ENCODE peak calls at places on chromosomes 13 and 19, in four cellular contexts. One of them, this sample, is unnamed.

GRCh38 chr13:49441846-49442245 is 2.0 kb downstream of the CAB39L start:
- DNase-seq in iPS DF 6.9: no peak
- DNase-seq in uterus: no peak
- DNase-seq in CD8-positive, alpha-beta memory T cell: no peak
- DNase-seq in this sample: no peak

GRCh38 chr13:114071991-114072390 is 60.4 kb downstream of the RASA3 start:
- DNase-seq in iPS DF 6.9: no peak
- DNase-seq in uterus: no peak
- DNase-seq in CD8-positive, alpha-beta memory T cell: peak; percentile 10
- DNase-seq in this sample: peak; percentile 33

GRCh38 chr19:34126966-34127365 is 45.3 kb upstream of the LSM14A start:
- DNase-seq in iPS DF 6.9: no peak
- DNase-seq in uterus: no peak
- DNase-seq in CD8-positive, alpha-beta memory T cell: no peak
- DNase-seq in this sample: no peak

GRCh38 chr19:51687791-51688664 is 5.1 kb upstream of the SPACA6 start:
- DNase-seq in iPS DF 6.9: peak; percentile 25
- DNase-seq in uterus: peak; percentile 68
- DNase-seq in CD8-positive, alpha-beta memory T cell: no peak
- DNase-seq in this sample: peak; percentile 83

GRCh38 chr19:20247016-20247683 is 80.1 kb downstream of the ZNF486 start:
- DNase-seq in iPS DF 6.9: no peak
- DNase-seq in uterus: peak; percentile 48
- DNase-seq in CD8-positive, alpha-beta memory T cell: no peak
- DNase-seq in this sample: no peak

GRCh38 chr19:13859361-13859880 is 17.5 kb upstream of the NANOS3 start:
- DNase-seq in iPS DF 6.9: no peak
- DNase-seq in uterus: no peak
- DNase-seq in CD8-positive, alpha-beta memory T cell: no peak
- DNase-seq in this sample: no peak

GRCh38 chr19:34269968-34270621 is 15.7 kb downstream of the GARRE1 start:
- DNase-seq in iPS DF 6.9: no peak
- DNase-seq in uterus: peak; percentile 24
- DNase-seq in CD8-positive, alpha-beta memory T cell: peak; percentile 81
- DNase-seq in this sample: peak; percentile 78

GRCh38 chr13:90003566-90003965 is 1343.9 kb upstream of the MIR17HG start:
- DNase-seq in iPS DF 6.9: no peak
- DNase-seq in uterus: no peak
- DNase-seq in CD8-positive, alpha-beta memory T cell: no peak
- DNase-seq in this sample: no peak

GRCh38 chr19:271856-272255 is 19.3 kb downstream of the PLPP2 start:
- DNase-seq in iPS DF 6.9: no peak
- DNase-seq in uterus: no peak
- DNase-seq in CD8-positive, alpha-beta memory T cell: no peak
- DNase-seq in this sample: no peak

GRCh38 chr19:47609885-47610545 is 1.1 kb downstream of the BICRA start:
- DNase-seq in iPS DF 6.9: no peak
- DNase-seq in uterus: peak; percentile 40
- DNase-seq in CD8-positive, alpha-beta memory T cell: peak; percentile 68
- DNase-seq in this sample: peak; percentile 50

GRCh38 chr13:73722120-73722519 is 412.1 kb downstream of the KLF12 start:
- DNase-seq in iPS DF 6.9: no peak
- DNase-seq in uterus: no peak
- DNase-seq in CD8-positive, alpha-beta memory T cell: no peak
- DNase-seq in this sample: no peak

GRCh38 chr19:51694318-51695085 is 1.4 kb downstream of the SPACA6 start:
- DNase-seq in iPS DF 6.9: no peak
- DNase-seq in uterus: no peak
- DNase-seq in CD8-positive, alpha-beta memory T cell: no peak
- DNase-seq in this sample: no peak

GRCh38 chr13:101399365-101399764 is 16.9 kb downstream of the NALCN start:
- DNase-seq in iPS DF 6.9: no peak
- DNase-seq in uterus: no peak
- DNase-seq in CD8-positive, alpha-beta memory T cell: no peak
- DNase-seq in this sample: no peak

GRCh38 chr13:66154981-66155380 is 1075.2 kb downstream of the PCDH9 start:
- DNase-seq in iPS DF 6.9: no peak
- DNase-seq in uterus: no peak
- DNase-seq in CD8-positive, alpha-beta memory T cell: no peak
- DNase-seq in this sample: no peak

GRCh38 chr19:15223649-15224371 is 8.4 kb downstream of the EPHX3 start:
- DNase-seq in iPS DF 6.9: no peak
- DNase-seq in uterus: peak; percentile 29
- DNase-seq in CD8-positive, alpha-beta memory T cell: no peak
- DNase-seq in this sample: peak; percentile 57

GRCh38 chr13:111304041-111304544 is 16.3 kb upstream of the TEX29 start:
- DNase-seq in iPS DF 6.9: no peak
- DNase-seq in uterus: no peak
- DNase-seq in CD8-positive, alpha-beta memory T cell: no peak
- DNase-seq in this sample: no peak

GRCh38 chr13:20714563-20715339 is 11.3 kb downstream of the IL17D start:
- DNase-seq in iPS DF 6.9: no peak
- DNase-seq in uterus: peak; percentile 44
- DNase-seq in CD8-positive, alpha-beta memory T cell: no peak
- DNase-seq in this sample: peak; percentile 75

GRCh38 chr19:18392936-18393335 is 4.5 kb downstream of the LRRC25 start:
- DNase-seq in iPS DF 6.9: no peak
- DNase-seq in uterus: no peak
- DNase-seq in CD8-positive, alpha-beta memory T cell: no peak
- DNase-seq in this sample: no peak

GRCh38 chr13:101449971-101450748 is 2.3 kb upstream of the ITGBL1 start:
- DNase-seq in iPS DF 6.9: no peak
- DNase-seq in uterus: no peak
- DNase-seq in CD8-positive, alpha-beta memory T cell: no peak
- DNase-seq in this sample: no peak

GRCh38 chr13:77928909-77929308 is 10.3 kb upstream of the EDNRB start:
- DNase-seq in iPS DF 6.9: no peak
- DNase-seq in uterus: no peak
- DNase-seq in CD8-positive, alpha-beta memory T cell: no peak
- DNase-seq in this sample: no peak

GRCh38 chr19:47507924-47508553 is 6.8 kb downstream of the NAPA start:
- DNase-seq in iPS DF 6.9: no peak
- DNase-seq in uterus: no peak
- DNase-seq in CD8-positive, alpha-beta memory T cell: no peak
- DNase-seq in this sample: no peak

GRCh38 chr13:110448230-110448629 is 113.3 kb downstream of the RAB20 start:
- DNase-seq in iPS DF 6.9: no peak
- DNase-seq in uterus: peak; percentile 6
- DNase-seq in CD8-positive, alpha-beta memory T cell: no peak
- DNase-seq in this sample: no peak

GRCh38 chr13:106455777-106456176 is 79.7 kb downstream of the EFNB2 start:
- DNase-seq in iPS DF 6.9: no peak
- DNase-seq in uterus: no peak
- DNase-seq in CD8-positive, alpha-beta memory T cell: no peak
- DNase-seq in this sample: no peak

GRCh38 chr13:98576215-98576945 is 527 bp downstream of the STK24 start:
- DNase-seq in iPS DF 6.9: no peak
- DNase-seq in uterus: peak; percentile 61
- DNase-seq in CD8-positive, alpha-beta memory T cell: peak; percentile 66
- DNase-seq in this sample: peak; percentile 74

GRCh38 chr13:32262165-32262564 is 53.0 kb downstream of the ZAR1L start:
- DNase-seq in iPS DF 6.9: no peak
- DNase-seq in uterus: no peak
- DNase-seq in CD8-positive, alpha-beta memory T cell: no peak
- DNase-seq in this sample: no peak

GRCh38 chr19:29837448-29837961 is 25.7 kb downstream of the CCNE1 start:
- DNase-seq in iPS DF 6.9: no peak
- DNase-seq in uterus: no peak
- DNase-seq in CD8-positive, alpha-beta memory T cell: no peak
- DNase-seq in this sample: no peak

GRCh38 chr13:77065456-77066147 is 38.6 kb upstream of the FBXL3 start:
- DNase-seq in iPS DF 6.9: no peak
- DNase-seq in uterus: no peak
- DNase-seq in CD8-positive, alpha-beta memory T cell: no peak
- DNase-seq in this sample: no peak

GRCh38 chr13:46121597-46122163 is 16.8 kb upstream of the CPB2 start:
- DNase-seq in iPS DF 6.9: no peak
- DNase-seq in uterus: no peak
- DNase-seq in CD8-positive, alpha-beta memory T cell: no peak
- DNase-seq in this sample: no peak

GRCh38 chr19:18414504-18415176 is 4.6 kb upstream of the SSBP4 start:
- DNase-seq in iPS DF 6.9: no peak
- DNase-seq in uterus: peak; percentile 55
- DNase-seq in CD8-positive, alpha-beta memory T cell: peak; percentile 51
- DNase-seq in this sample: peak; percentile 33

GRCh38 chr19:4379383-4380253 is 20.7 kb downstream of the SH3GL1 start:
- DNase-seq in iPS DF 6.9: no peak
- DNase-seq in uterus: no peak
- DNase-seq in CD8-positive, alpha-beta memory T cell: no peak
- DNase-seq in this sample: no peak

GRCh38 chr13:76944457-76944856 is 3.9 kb upstream of the ACOD1 start:
- DNase-seq in iPS DF 6.9: no peak
- DNase-seq in uterus: no peak
- DNase-seq in CD8-positive, alpha-beta memory T cell: no peak
- DNase-seq in this sample: no peak

GRCh38 chr13:106468948-106469590 is 66.4 kb downstream of the EFNB2 start:
- DNase-seq in iPS DF 6.9: no peak
- DNase-seq in uterus: no peak
- DNase-seq in CD8-positive, alpha-beta memory T cell: no peak
- DNase-seq in this sample: no peak

GRCh38 chr13:44463759-44464158 is 90.1 kb downstream of the SERP2 start:
- DNase-seq in iPS DF 6.9: no peak
- DNase-seq in uterus: no peak
- DNase-seq in CD8-positive, alpha-beta memory T cell: no peak
- DNase-seq in this sample: no peak

GRCh38 chr13:100611678-100612492 is 23.3 kb upstream of the GGACT start:
- DNase-seq in iPS DF 6.9: no peak
- DNase-seq in uterus: no peak
- DNase-seq in CD8-positive, alpha-beta memory T cell: peak; percentile 50
- DNase-seq in this sample: no peak

GRCh38 chr19:8163781-8164180 is 14.4 kb upstream of the FBN3 start:
- DNase-seq in iPS DF 6.9: no peak
- DNase-seq in uterus: no peak
- DNase-seq in CD8-positive, alpha-beta memory T cell: no peak
- DNase-seq in this sample: no peak

GRCh38 chr13:48412100-48412556 is 785 bp downstream of the LPAR6 start:
- DNase-seq in iPS DF 6.9: no peak
- DNase-seq in uterus: no peak
- DNase-seq in CD8-positive, alpha-beta memory T cell: no peak
- DNase-seq in this sample: no peak

GRCh38 chr19:47494729-47495128 is 10.7 kb upstream of the KPTN start:
- DNase-seq in iPS DF 6.9: no peak
- DNase-seq in uterus: no peak
- DNase-seq in CD8-positive, alpha-beta memory T cell: no peak
- DNase-seq in this sample: peak; percentile 46

GRCh38 chr19:6739390-6739883 is at the start of gene TRIP10:
- DNase-seq in iPS DF 6.9: no peak
- DNase-seq in uterus: peak; percentile 89
- DNase-seq in CD8-positive, alpha-beta memory T cell: peak; percentile 87
- DNase-seq in this sample: peak; percentile 95

GRCh38 chr13:102724923-102725322 is 30.1 kb upstream of the METTL21C start:
- DNase-seq in iPS DF 6.9: no peak
- DNase-seq in uterus: no peak
- DNase-seq in CD8-positive, alpha-beta memory T cell: no peak
- DNase-seq in this sample: no peak

DNA sequence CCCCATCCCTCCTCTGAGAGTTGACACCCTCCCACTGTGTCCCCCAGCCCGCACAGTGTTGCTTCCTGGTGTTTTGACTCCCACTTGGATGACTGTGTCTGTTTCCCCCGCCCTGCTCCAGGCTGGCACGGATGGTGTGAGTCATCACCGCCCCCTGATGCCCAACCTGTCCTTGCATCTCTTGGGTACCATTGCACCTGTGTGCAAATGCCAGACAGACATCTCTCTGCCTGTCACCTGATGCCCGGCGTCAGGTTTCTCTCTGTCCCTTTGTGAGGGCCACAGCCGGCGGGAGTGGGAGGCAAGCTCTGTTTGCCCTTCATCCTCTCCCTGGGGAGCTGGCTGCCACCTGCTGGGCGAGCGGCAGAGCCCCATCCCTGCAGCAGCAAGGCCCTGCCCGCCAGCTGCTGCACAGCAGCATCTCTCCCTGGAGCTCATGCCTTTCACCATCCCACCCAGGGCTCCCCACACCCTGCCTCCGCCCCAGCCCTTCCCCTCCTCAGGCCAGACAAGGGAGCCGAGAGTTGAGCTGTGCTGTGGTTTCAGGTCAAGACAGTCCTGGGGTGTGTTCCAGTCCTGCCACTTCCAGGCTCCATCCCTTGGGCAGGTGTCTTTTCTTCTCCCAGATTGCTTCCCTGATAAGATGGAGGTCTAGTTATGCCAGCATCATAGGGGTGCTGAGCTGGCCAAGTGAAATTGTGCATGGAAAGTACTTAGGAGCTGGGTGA is 29.7 kb downstream of the NKPD1 start:
- DNase-seq in iPS DF 6.9: no peak
- DNase-seq in uterus: no peak
- DNase-seq in CD8-positive, alpha-beta memory T cell: no peak
- DNase-seq in this sample: no peak
- H3K27ac ChIP-seq in iPS DF 6.9: no peak overlapping the region
- H3K27ac ChIP-seq in uterus: no peak overlapping the region
- H3K27ac ChIP-seq in CD8-positive, alpha-beta memory T cell: no peak overlapping the region
- H3K27ac ChIP-seq in this sample: no peak overlapping the region

GRCh38 chr13:53249236-53249635 is 220.6 kb downstream of the OLFM4 start:
- DNase-seq in iPS DF 6.9: no peak
- DNase-seq in uterus: no peak
- DNase-seq in CD8-positive, alpha-beta memory T cell: no peak
- DNase-seq in this sample: no peak
- H3K27ac ChIP-seq in iPS DF 6.9: no peak overlapping the region
- H3K27ac ChIP-seq in uterus: no peak overlapping the region
- H3K27ac ChIP-seq in CD8-positive, alpha-beta memory T cell: no peak overlapping the region
- H3K27ac ChIP-seq in this sample: no peak overlapping the region

GRCh38 chr13:23748591-23748990 is 140.6 kb downstream of the MIPEP start:
- DNase-seq in iPS DF 6.9: peak; percentile 33
- DNase-seq in uterus: no peak
- DNase-seq in CD8-positive, alpha-beta memory T cell: no peak
- DNase-seq in this sample: no peak
- H3K27ac ChIP-seq in iPS DF 6.9: no peak overlapping the region
- H3K27ac ChIP-seq in uterus: no peak overlapping the region
- H3K27ac ChIP-seq in CD8-positive, alpha-beta memory T cell: no peak overlapping the region
- H3K27ac ChIP-seq in this sample: no peak overlapping the region

GRCh38 chr19:11088508-11089253 is 582 bp upstream of the LDLR start:
- DNase-seq in iPS DF 6.9: no peak
- DNase-seq in uterus: no peak
- DNase-seq in CD8-positive, alpha-beta memory T cell: no peak
- DNase-seq in this sample: no peak
- H3K27ac ChIP-seq in iPS DF 6.9: no peak overlapping the region
- H3K27ac ChIP-seq in uterus: peak overlapping the region; percentile 94
- H3K27ac ChIP-seq in CD8-positive, alpha-beta memory T cell: peak overlapping the region; percentile 91
- H3K27ac ChIP-seq in this sample: peak overlapping the region; percentile 92

This sample was measured in heart left ventricle.